ENCODE peak calls at places on chromosome 15, in seven cellular contexts. P is ovary; T is germinal center; W is body of pancreas; F is stimulated activated CD4-positive, alpha-beta T cell treated with anti-CD3 and anti-CD28 coated beads, Interleukin-1b, Interleukin-23, amount 100 ng/mL, for 24 hours; Y is H7; M is left cardiac atrium. R is an unnamed sample.

GRCh38 chr15:68383161-68384074 is 48.5 kb downstream of the ITGA11 start:
- DNase-seq in Y (peak), P (peak), T (peak), M (no peak), W (peak), F (peak), R (no peak)

GRCh38 chr15:78571382-78571781 is 6.1 kb downstream of the CHRNA5 start:
- DNase-seq in Y (no peak), P (no peak), M (no peak), T (no peak), F (no peak), W (no peak), R (no peak)

GRCh38 chr15:29613951-29614382 is 208.3 kb downstream of the TJP1 start:
- DNase-seq in M (no peak), T (no peak), Y (peak), P (no peak), W (peak), F (no peak), R (no peak)

GRCh38 chr15:48392356-48392755 is 61.1 kb downstream of the DUT start:
- DNase-seq in F (no peak), Y (no peak), T (no peak), W (peak), P (no peak), M (peak), R (no peak)

GRCh38 chr15:90004671-90005070 is 3.5 kb downstream of the ZNF710 start:
- DNase-seq in P (no peak), F (peak), Y (no peak), T (no peak), M (peak), W (no peak), R (no peak)

GRCh38 chr15:93399121-93399520 is 310.1 kb upstream of the RGMA start:
- DNase-seq in F (no peak), P (no peak), Y (no peak), T (no peak), M (no peak), W (no peak), R (no peak)

GRCh38 chr15:95825672-95826387 is 504.7 kb upstream of the NR2F2 start:
- DNase-seq in W (no peak), F (no peak), M (no peak), P (no peak), Y (no peak), T (no peak), R (no peak)

GRCh38 chr15:64701482-64701881 is 73.9 kb downstream of the RBPMS2 start:
- DNase-seq in P (no peak), W (no peak), F (no peak), M (no peak), Y (no peak), T (no peak), R (no peak)

GRCh38 chr15:71716990-71717389 is 93.4 kb upstream of the NR2E3 start:
- DNase-seq in Y (no peak), M (no peak), F (no peak), P (no peak), T (no peak), W (no peak), R (no peak)

GRCh38 chr15:65077981-65078352 is 1.4 kb downstream of the KBTBD13 start:
- DNase-seq in F (peak), W (peak), Y (peak), P (peak), T (peak), M (peak), R (peak)

GRCh38 chr15:90266061-90266431 is 574 bp downstream of the NGRN start:
- DNase-seq in T (peak), Y (peak), F (peak), W (no peak), M (peak), P (no peak), R (no peak)

GRCh38 chr15:70262171-70262570 is 164.5 kb upstream of the TLE3 start:
- DNase-seq in P (no peak), Y (peak), F (no peak), T (no peak), W (no peak), M (no peak), R (no peak)

GRCh38 chr15:100202309-100202943 is 139.3 kb downstream of the ADAMTS17 start:
- DNase-seq in P (no peak), Y (no peak), T (no peak), M (no peak), F (no peak), W (peak), R (no peak)

R was measured in kidney.